ENCODE peak calls at places on chromosomes 16 and 17, in six cellular contexts. S, R, J, W, O and D are unnamed samples.

GRCh38 chr17:28549274-28550132 is 2.9 kb downstream of the UNC119 start:
- DNase-seq in S (no peak), R (no peak), J (no peak), W (no peak), O (no peak), D (no peak)

GRCh38 chr17:28030386-28030785 is 12.1 kb upstream of the NLK start:
- DNase-seq in S (no peak), R (no peak), J (no peak), W (no peak), O (peak; percentile 22), D (no peak)

GRCh38 chr17:42334667-42335066 is 46.4 kb downstream of the STAT5A start:
- DNase-seq in S (no peak), R (no peak), J (no peak), W (no peak), O (no peak), D (no peak)

GRCh38 chr17:65925606-65926307 is 266.2 kb downstream of the CEP112 start:
- DNase-seq in S (peak; percentile 10), R (no peak), J (no peak), W (no peak), O (no peak), D (no peak)

GRCh38 chr16:74774223-74775139 is at the start of gene FA2H:
- DNase-seq in S (peak; percentile 23), R (peak; percentile 59), J (peak; percentile 97), W (peak; percentile 97), O (peak; percentile 86), D (peak; percentile 71)

GRCh38 chr16:88473666-88474534 is 20.8 kb downstream of the ZFPM1 start:
- DNase-seq in S (peak; percentile 72), R (no peak), J (peak; percentile 77), W (no peak), O (no peak), D (no peak)

GRCh38 chr16:19472487-19472886 is 49.4 kb downstream of the GDE1 start:
- DNase-seq in S (no peak), R (no peak), J (no peak), W (no peak), O (no peak), D (no peak)

GRCh38 chr17:49496183-49496865 is 1.2 kb downstream of the NGFR start:
- DNase-seq in S (peak; percentile 28), R (no peak), J (peak; percentile 81), W (peak; percentile 96), O (no peak), D (peak; percentile 83)

GRCh38 chr16:75323198-75323597 is 71.8 kb upstream of the BCAR1 start:
- DNase-seq in S (no peak), R (no peak), J (no peak), W (no peak), O (no peak), D (no peak)

GRCh38 chr17:11094377-11094776 is 146.6 kb upstream of the SHISA6 start:
- DNase-seq in S (no peak), R (no peak), J (no peak), W (no peak), O (no peak), D (no peak)

GRCh38 chr17:4998666-4999428 is 1.1 kb downstream of the KIF1C start:
- DNase-seq in S (no peak), R (no peak), J (peak; percentile 33), W (no peak), O (peak; percentile 86), D (no peak)

GRCh38 chr16:85150331-85150940 is 38.2 kb upstream of the CIBAR2 start:
- DNase-seq in S (no peak), R (no peak), J (no peak), W (no peak), O (no peak), D (no peak)

GRCh38 chr17:17983376-17983775 is 10.7 kb downstream of the DRC3 start:
- DNase-seq in S (no peak), R (no peak), J (no peak), W (no peak), O (no peak), D (no peak)

GRCh38 chr17:17987187-17987896 is 14.7 kb downstream of the DRC3 start:
- DNase-seq in S (no peak), R (no peak), J (no peak), W (no peak), O (no peak), D (no peak)

GRCh38 chr17:17983776-17984175 is 11.1 kb downstream of the DRC3 start:
- DNase-seq in S (no peak), R (no peak), J (no peak), W (no peak), O (no peak), D (no peak)

GRCh38 chr17:17985153-17985552 is 12.5 kb downstream of the DRC3 start:
- DNase-seq in S (no peak), R (no peak), J (no peak), W (no peak), O (no peak), D (no peak)

GRCh38 chr17:17985555-17985954 is 12.9 kb downstream of the DRC3 start:
- DNase-seq in S (no peak), R (no peak), J (no peak), W (peak; percentile 54), O (no peak), D (peak; percentile 29)
- H3K4me3 ChIP-seq in S (no peak overlapping the region), R (no peak overlapping the region), J (no peak overlapping the region), W (no peak overlapping the region), O (no peak overlapping the region), D (no peak overlapping the region)

DNA sequence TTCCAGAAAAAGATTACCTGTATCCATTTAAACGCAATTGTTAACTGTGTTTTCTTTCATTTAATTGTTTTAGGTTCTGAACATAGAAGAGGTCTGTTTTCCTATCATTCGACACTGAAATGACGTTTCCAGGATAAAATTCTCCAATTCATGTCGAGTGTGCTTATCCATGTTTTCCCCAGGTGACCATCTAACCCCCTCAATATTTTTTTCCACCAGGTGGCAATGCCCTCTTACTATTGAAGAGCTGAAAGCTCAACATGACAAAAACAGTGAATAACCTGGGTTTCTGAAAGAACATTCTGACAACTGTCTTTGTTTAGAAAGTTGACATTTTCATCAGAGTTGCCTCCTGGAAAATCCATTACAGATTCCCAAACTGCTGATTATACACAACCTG is 948.7 kb downstream of the KCNJ2 start:
- DNase-seq in S (peak; percentile 18), R (peak; percentile 29), J (no peak), W (peak; percentile 32), O (no peak), D (peak; percentile 26)
- TF ChIP-seq RAD21 in S (peak; percentile 61), R (peak; percentile 86), J (no peak), W (peak; percentile 81), O (no peak), D (peak; percentile 70)

DNA sequence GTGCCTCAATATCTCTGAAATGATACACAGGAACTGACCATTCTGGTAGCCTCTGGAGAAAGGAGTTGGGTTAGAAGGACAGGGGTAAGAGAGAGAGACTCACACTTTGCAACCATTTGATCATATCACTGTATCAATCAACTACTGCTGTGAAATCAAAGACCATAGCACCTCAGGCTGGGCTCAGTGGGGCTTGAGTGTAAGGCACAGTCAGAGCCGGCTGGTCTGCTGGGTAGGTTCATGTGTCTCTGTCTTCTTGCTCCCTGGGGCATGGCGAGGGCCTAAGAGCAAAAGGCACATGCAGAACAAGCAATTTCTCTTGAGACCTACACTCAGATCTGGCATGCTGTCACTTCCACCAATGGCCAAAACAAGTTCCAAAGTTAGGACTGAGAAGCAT is 46.7 kb upstream of the C16orf82 start:
- DNase-seq in S (no peak), R (no peak), J (no peak), W (no peak), O (no peak), D (no peak)
- H3K4me3 ChIP-seq in S (no peak overlapping the region), R (no peak overlapping the region), J (no peak overlapping the region), W (no peak overlapping the region), O (no peak overlapping the region), D (no peak overlapping the region)

DNA sequence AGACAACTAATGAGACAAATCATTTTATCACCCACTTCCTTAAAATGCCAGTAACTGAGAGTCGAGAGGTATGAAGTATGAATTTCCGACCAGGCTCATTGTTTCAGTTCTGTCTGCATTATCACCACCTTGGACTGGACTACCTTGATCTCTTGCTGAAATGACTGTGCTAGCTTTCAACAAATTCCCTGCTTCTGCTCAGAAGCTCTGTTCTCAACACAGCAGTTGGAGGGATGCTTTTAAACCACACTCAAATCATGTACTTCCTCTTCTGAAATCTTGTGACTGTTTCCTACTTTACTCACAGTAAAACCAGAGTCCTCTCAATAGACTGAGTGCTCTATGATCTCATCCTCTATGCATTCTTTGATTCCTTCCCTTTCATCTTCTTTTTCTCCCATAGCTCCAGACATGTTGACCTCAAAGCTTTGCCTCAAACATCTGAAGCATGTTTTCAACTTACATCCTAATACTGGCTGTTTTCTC is 195.8 kb downstream of the KCNJ2 start:
- DNase-seq in S (peak; percentile 78), R (no peak), J (no peak), W (no peak), O (no peak), D (no peak)
- TF ChIP-seq RAD21 in S (no peak), R (no peak), J (no peak), W (no peak), O (no peak), D (no peak)

GRCh38 chr17:77425791-77426641 is 285.2 kb downstream of the SEC14L1 start:
- DNase-seq in S (peak; percentile 87), R (no peak), J (peak; percentile 86), W (peak; percentile 54), O (no peak), D (peak; percentile 97)
- H3K4me3 ChIP-seq in S (no peak overlapping the region), R (no peak overlapping the region), J (no peak overlapping the region), W (no peak overlapping the region), O (no peak overlapping the region), D (peak overlapping the region; percentile 9)

DNA sequence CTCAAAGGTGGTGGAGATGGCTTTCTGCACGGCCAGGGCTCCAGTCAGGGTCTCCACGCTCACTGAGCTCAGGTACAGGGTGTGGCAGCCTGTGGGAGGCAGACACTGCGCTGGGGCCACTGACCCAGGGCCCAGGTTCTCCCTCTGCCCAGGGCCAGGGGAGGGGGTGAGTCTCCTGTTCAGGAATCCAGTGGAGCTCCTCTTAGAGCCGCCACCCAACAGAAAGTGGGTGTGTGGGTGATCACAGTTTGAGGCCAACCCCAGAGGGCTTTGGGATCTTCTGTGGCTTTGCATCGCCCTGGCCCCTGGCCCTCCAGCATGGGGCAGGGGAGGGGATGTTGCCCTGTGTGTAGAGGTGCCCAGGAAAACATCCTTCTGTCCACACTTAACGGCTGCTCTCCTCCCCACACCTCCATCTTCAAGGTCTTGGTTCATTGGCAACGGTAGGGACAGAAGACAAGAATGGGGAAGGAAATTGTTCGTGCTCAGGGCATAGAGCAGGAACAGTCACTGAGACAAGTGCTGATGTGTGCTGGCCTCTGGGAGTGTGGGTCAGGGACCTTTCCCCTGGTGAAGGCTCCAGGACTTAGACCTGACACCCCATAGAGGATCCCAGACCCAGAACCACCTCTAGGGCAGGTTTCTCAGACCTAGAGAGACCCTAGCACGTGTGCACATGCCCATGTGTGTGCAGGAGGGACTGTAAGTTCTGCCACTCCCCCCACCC is 21.5 kb downstream of the TNS4 start:
- DNase-seq in S (no peak), R (no peak), J (no peak), W (no peak), O (no peak), D (peak; percentile 53)
- TF ChIP-seq RAD21 in S (no peak), R (no peak), J (no peak), W (no peak), O (no peak), D (no peak)

GRCh38 chr16:86491643-86492030 is 18.7 kb upstream of the FOXF1 start:
- DNase-seq in S (no peak), R (no peak), J (no peak), W (no peak), O (no peak), D (no peak)
- H3K4me3 ChIP-seq in S (no peak overlapping the region), R (no peak overlapping the region), J (no peak overlapping the region), W (no peak overlapping the region), O (no peak overlapping the region), D (no peak overlapping the region)

GRCh38 chr17:43736389-43736788 is 22.2 kb downstream of the SOST start:
- DNase-seq in S (no peak), R (no peak), J (no peak), W (no peak), O (no peak), D (no peak)
- TF ChIP-seq RAD21 in S (no peak), R (no peak), J (no peak), W (no peak), O (no peak), D (no peak)